ENCODE peak calls at places on chromosomes 2 and 18, in four cellular contexts. One of them, this sample, is unnamed.

GRCh38 chr2:3243804-3244203 is 133.8 kb downstream of the EIPR1 start:
- DNase-seq in SK-N-SH: no peak
- DNase-seq in OCI-LY7: no peak
- DNase-seq in GM23248: no peak
- DNase-seq in this sample: peak

GRCh38 chr2:127217470-127218325 is 2.4 kb downstream of the CYP27C1 start:
- DNase-seq in SK-N-SH: no peak
- DNase-seq in OCI-LY7: no peak
- DNase-seq in GM23248: peak
- DNase-seq in this sample: peak

GRCh38 chr2:177554365-177554764 is 161.8 kb downstream of the AGPS start:
- DNase-seq in SK-N-SH: no peak
- DNase-seq in OCI-LY7: no peak
- DNase-seq in GM23248: no peak
- DNase-seq in this sample: no peak

GRCh38 chr18:9817725-9818422 is 67.9 kb upstream of the TXNDC2 start:
- DNase-seq in SK-N-SH: no peak
- DNase-seq in OCI-LY7: no peak
- DNase-seq in GM23248: no peak
- DNase-seq in this sample: no peak

GRCh38 chr2:226619707-226620106 is 179.9 kb downstream of the IRS1 start:
- DNase-seq in SK-N-SH: no peak
- DNase-seq in OCI-LY7: no peak
- DNase-seq in GM23248: no peak
- DNase-seq in this sample: peak

GRCh38 chr18:55869547-55869946 is 281.6 kb upstream of the TCF4 start:
- DNase-seq in SK-N-SH: no peak
- DNase-seq in OCI-LY7: no peak
- DNase-seq in GM23248: peak
- DNase-seq in this sample: no peak

GRCh38 chr18:48303883-48304282 is 105.3 kb downstream of the ZBTB7C start:
- DNase-seq in SK-N-SH: no peak
- DNase-seq in OCI-LY7: no peak
- DNase-seq in GM23248: no peak
- DNase-seq in this sample: no peak

GRCh38 chr2:233464531-233465240 is 101.9 kb downstream of the USP40 start:
- DNase-seq in SK-N-SH: no peak
- DNase-seq in OCI-LY7: no peak
- DNase-seq in GM23248: no peak
- DNase-seq in this sample: no peak

GRCh38 chr2:129927696-129928095 is 51.8 kb upstream of the RAB6C start:
- DNase-seq in SK-N-SH: no peak
- DNase-seq in OCI-LY7: no peak
- DNase-seq in GM23248: no peak
- DNase-seq in this sample: no peak

GRCh38 chr2:30280596-30281434 is 49.5 kb downstream of the LBH start:
- DNase-seq in SK-N-SH: no peak
- DNase-seq in OCI-LY7: no peak
- DNase-seq in GM23248: no peak
- DNase-seq in this sample: no peak

GRCh38 chr18:55988537-55988936 is 400.5 kb upstream of the TCF4 start:
- DNase-seq in SK-N-SH: no peak
- DNase-seq in OCI-LY7: no peak
- DNase-seq in GM23248: peak
- DNase-seq in this sample: no peak

GRCh38 chr2:179338681-179339080 is 74.0 kb upstream of the SESTD1 start:
- DNase-seq in SK-N-SH: no peak
- DNase-seq in OCI-LY7: no peak
- DNase-seq in GM23248: peak
- DNase-seq in this sample: no peak

GRCh38 chr2:102619414-102620319 is at the start of gene SLC9A2:
- DNase-seq in SK-N-SH: peak
- DNase-seq in OCI-LY7: no peak
- DNase-seq in GM23248: peak
- DNase-seq in this sample: peak

GRCh38 chr2:17936599-17936998 is 58.1 kb downstream of the KCNS3 start:
- DNase-seq in SK-N-SH: no peak
- DNase-seq in OCI-LY7: no peak
- DNase-seq in GM23248: no peak
- DNase-seq in this sample: no peak

GRCh38 chr2:98768765-98769476 is 38.0 kb upstream of the MGAT4A start:
- DNase-seq in SK-N-SH: no peak
- DNase-seq in OCI-LY7: no peak
- DNase-seq in GM23248: peak
- DNase-seq in this sample: no peak

GRCh38 chr2:85886585-85886984 is 2.2 kb downstream of the ST3GAL5 start:
- DNase-seq in SK-N-SH: no peak
- DNase-seq in OCI-LY7: no peak
- DNase-seq in GM23248: peak
- DNase-seq in this sample: no peak

GRCh38 chr2:231563378-231563961 is 29.2 kb upstream of the TEX44 start:
- DNase-seq in SK-N-SH: peak
- DNase-seq in OCI-LY7: peak
- DNase-seq in GM23248: peak
- DNase-seq in this sample: peak

GRCh38 chr18:79778291-79778791 is 19.4 kb upstream of the KCNG2 start:
- DNase-seq in SK-N-SH: peak
- DNase-seq in OCI-LY7: no peak
- DNase-seq in GM23248: no peak
- DNase-seq in this sample: no peak

GRCh38 chr2:234137400-234138014 is 87.0 kb downstream of the SPP2 start:
- DNase-seq in SK-N-SH: no peak
- DNase-seq in OCI-LY7: no peak
- DNase-seq in GM23248: peak
- DNase-seq in this sample: no peak

GRCh38 chr2:26243643-26244478 is 571 bp downstream of the HADHA start:
- DNase-seq in SK-N-SH: peak
- DNase-seq in OCI-LY7: peak
- DNase-seq in GM23248: peak
- DNase-seq in this sample: peak

GRCh38 chr2:39938035-39938835 is 159.2 kb upstream of the THUMPD2 start:
- DNase-seq in SK-N-SH: no peak
- DNase-seq in OCI-LY7: no peak
- DNase-seq in GM23248: peak
- DNase-seq in this sample: no peak

GRCh38 chr2:116754371-116755101 is 1060.0 kb upstream of the DDX18 start:
- DNase-seq in SK-N-SH: peak
- DNase-seq in OCI-LY7: no peak
- DNase-seq in GM23248: no peak
- DNase-seq in this sample: peak

GRCh38 chr2:56709181-56709580 is 525.4 kb downstream of the CCDC85A start:
- DNase-seq in SK-N-SH: no peak
- DNase-seq in OCI-LY7: no peak
- DNase-seq in GM23248: no peak
- DNase-seq in this sample: no peak

DNA sequence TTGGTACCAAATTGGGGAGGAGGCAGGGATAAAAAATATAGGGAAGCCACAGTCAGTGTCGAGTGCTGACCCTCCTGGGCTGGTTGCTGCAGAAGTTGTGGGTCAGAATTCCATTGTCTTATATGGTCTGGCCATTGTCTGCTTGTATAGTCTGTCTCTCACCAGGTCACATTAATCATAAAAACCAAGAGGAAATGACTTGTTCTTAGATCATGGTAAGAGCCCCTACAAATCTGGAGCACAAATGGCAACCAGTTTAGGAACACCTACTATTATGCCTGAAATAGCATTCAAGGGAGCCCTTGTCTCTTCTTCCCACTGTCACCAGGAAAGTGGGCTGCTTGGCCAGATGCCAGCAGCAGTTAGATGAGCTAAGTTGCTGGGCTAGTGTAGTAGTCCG is 119.7 kb upstream of the RMP24 start:
- DNase-seq in SK-N-SH: no peak
- DNase-seq in OCI-LY7: no peak
- DNase-seq in GM23248: no peak
- DNase-seq in this sample: no peak
- H3K4me3 ChIP-seq in SK-N-SH: no peak
- H3K4me3 ChIP-seq in OCI-LY7: no peak
- H3K4me3 ChIP-seq in GM23248: no peak
- H3K4me3 ChIP-seq in this sample: no peak

GRCh38 chr2:60116167-60116870 is 437.1 kb downstream of the BCL11A start:
- DNase-seq in SK-N-SH: no peak
- DNase-seq in OCI-LY7: no peak
- DNase-seq in GM23248: peak
- DNase-seq in this sample: peak
- TF ChIP-seq EZH2phosphoT487 in SK-N-SH: no peak
- TF ChIP-seq EZH2phosphoT487 in OCI-LY7: no peak
- TF ChIP-seq EZH2phosphoT487 in GM23248: no peak
- TF ChIP-seq EZH2phosphoT487 in this sample: no peak

DNA sequence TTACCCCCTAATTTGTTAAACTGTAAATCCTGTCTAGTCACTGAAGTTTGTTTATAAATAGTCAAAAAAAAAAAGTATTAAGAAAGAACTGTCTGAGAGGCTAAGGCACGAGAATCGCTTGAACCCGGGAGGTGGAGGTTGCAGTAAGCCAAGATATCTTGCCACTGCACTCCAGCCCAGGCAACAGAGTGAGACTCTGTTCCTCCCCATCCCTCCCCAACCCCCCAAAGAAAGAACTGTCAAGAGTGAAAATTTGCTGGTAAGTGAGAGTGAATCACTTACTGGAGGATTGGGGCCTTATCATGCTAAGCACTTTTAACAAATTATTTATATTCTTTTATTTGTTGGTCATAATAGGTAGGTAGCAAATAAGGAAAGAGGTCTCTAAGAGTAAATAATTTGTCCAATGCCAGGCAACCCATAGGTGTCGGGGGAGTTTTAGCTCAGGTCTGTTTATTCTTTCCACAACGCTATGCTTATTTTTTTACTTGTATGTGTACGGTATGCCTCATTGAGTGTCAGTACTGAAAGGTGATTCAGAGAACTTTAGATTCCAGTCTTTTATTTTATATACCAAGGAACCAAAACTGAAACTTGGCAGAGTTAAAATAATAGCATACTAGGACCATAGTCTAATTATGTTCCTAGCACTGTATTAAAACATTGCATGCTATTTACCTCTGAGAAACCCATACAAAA is 2.5 kb downstream of the TAF4B start:
- DNase-seq in SK-N-SH: no peak
- DNase-seq in OCI-LY7: peak
- DNase-seq in GM23248: no peak
- DNase-seq in this sample: no peak
- H3K4me3 ChIP-seq in SK-N-SH: no peak
- H3K4me3 ChIP-seq in OCI-LY7: peak
- H3K4me3 ChIP-seq in GM23248: no peak
- H3K4me3 ChIP-seq in this sample: peak

DNA sequence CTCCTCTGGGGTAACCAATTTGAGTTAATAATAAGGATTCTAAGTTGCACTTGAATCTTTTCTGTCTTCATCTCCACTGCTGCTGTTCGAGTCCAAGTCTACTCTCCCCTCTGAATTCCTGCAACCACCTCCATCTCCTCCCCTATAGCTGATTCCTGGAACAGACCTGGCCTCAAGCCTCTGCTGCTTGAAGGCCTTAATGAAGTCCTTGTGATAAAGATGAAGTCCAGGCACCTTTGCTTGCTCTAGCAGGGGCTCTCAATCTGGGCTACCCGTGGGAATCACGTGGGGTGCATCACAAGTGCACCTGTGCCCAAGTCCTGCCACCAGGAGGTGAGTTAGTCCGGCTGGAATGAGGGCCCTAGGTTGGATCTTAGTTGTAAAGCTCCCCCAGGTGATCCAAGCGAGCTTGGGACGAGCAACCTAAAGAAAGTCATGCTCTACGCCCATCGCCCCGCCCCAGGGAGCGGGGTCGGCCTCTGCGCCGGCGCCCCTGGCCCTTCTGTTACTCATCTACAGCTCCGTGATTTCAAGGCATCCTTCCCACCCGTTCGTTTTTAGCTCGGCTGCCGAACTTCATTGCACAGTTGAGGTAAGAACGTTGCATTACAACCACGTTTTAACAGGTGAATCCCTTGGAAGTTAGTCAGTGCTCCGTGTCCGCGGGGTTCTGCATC is 905 bp upstream of the IAH1 start:
- DNase-seq in SK-N-SH: peak
- DNase-seq in OCI-LY7: no peak
- DNase-seq in GM23248: no peak
- DNase-seq in this sample: peak
- TF ChIP-seq EZH2phosphoT487 in SK-N-SH: no peak
- TF ChIP-seq EZH2phosphoT487 in OCI-LY7: no peak
- TF ChIP-seq EZH2phosphoT487 in GM23248: no peak
- TF ChIP-seq EZH2phosphoT487 in this sample: no peak

GRCh38 chr2:68766378-68766845 is 31.8 kb downstream of the ARHGAP25 start:
- DNase-seq in SK-N-SH: no peak
- DNase-seq in OCI-LY7: peak
- DNase-seq in GM23248: no peak
- DNase-seq in this sample: no peak
- H3K4me3 ChIP-seq in SK-N-SH: no peak
- H3K4me3 ChIP-seq in OCI-LY7: peak
- H3K4me3 ChIP-seq in GM23248: no peak
- H3K4me3 ChIP-seq in this sample: no peak

GRCh38 chr2:10798783-10799182 is 13.8 kb downstream of the PDIA6 start:
- DNase-seq in SK-N-SH: peak
- DNase-seq in OCI-LY7: no peak
- DNase-seq in GM23248: no peak
- DNase-seq in this sample: no peak
- TF ChIP-seq EZH2phosphoT487 in SK-N-SH: no peak
- TF ChIP-seq EZH2phosphoT487 in OCI-LY7: no peak
- TF ChIP-seq EZH2phosphoT487 in GM23248: no peak
- TF ChIP-seq EZH2phosphoT487 in this sample: no peak

DNA sequence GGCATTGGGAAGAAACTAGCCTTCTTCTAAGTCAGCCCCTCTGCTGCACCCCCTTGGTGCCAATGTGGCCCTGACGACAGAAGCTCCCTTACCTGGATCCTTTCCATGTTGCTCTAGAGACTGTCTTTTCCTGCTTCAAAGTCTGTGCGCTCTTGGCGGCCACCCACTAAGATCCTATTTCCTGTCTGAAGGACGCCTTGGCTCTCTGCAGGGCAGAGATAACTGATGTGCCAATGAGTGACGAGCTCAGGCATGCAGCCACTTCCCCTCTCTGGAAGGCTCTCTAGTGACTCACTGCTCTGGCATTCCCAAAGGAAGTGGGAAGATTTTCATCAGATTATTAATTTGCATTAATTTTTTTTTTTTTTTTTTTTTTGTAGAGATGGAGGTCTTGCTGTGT is 273.5 kb downstream of the CDH20 start:
- DNase-seq in SK-N-SH: no peak
- DNase-seq in OCI-LY7: no peak
- DNase-seq in GM23248: peak
- DNase-seq in this sample: peak
- H3K4me3 ChIP-seq in SK-N-SH: peak
- H3K4me3 ChIP-seq in OCI-LY7: no peak
- H3K4me3 ChIP-seq in GM23248: peak
- H3K4me3 ChIP-seq in this sample: peak